ENCODE peak calls at places on chromosomes 6 and 20, in five cellular contexts. R, H, U, L and S are unnamed samples.

GRCh38 chr6:305371-306206 is 13.3 kb downstream of the DUSP22 start:
- DNase-seq in R (no peak), H (no peak), U (no peak), L (no peak), S (no peak)

GRCh38 chr20:35146299-35146921 is 726 bp downstream of the EDEM2 start:
- DNase-seq in R (peak; percentile 29), H (no peak), U (peak; percentile 54), L (peak; percentile 69), S (no peak)

GRCh38 chr20:34375977-34376430 is 12.9 kb downstream of the ITCH start:
- DNase-seq in R (no peak), H (no peak), U (no peak), L (no peak), S (no peak)

GRCh38 chr20:64024141-64024990 is 11.6 kb upstream of the C20orf204 start:
- DNase-seq in R (no peak), H (no peak), U (no peak), L (no peak), S (no peak)

GRCh38 chr20:61925555-61926252 is 140.0 kb downstream of the TAF4 start:
- DNase-seq in R (peak; percentile 4), H (peak; percentile 34), U (peak; percentile 32), L (peak; percentile 52), S (no peak)

GRCh38 chr6:38088794-38089193 is 269.3 kb downstream of the ZFAND3 start:
- DNase-seq in R (no peak), H (no peak), U (no peak), L (no peak), S (no peak)

GRCh38 chr20:3714092-3714491 is 1.7 kb upstream of the SIGLEC1 start:
- DNase-seq in R (no peak), H (no peak), U (peak; percentile 49), L (no peak), S (no peak)

GRCh38 chr6:5684320-5684719 is 322.4 kb downstream of the NRN1 start:
- DNase-seq in R (no peak), H (no peak), U (no peak), L (no peak), S (no peak)

GRCh38 chr6:168050861-168051586 is 28.0 kb downstream of the FRMD1 start:
- DNase-seq in R (no peak), H (no peak), U (peak; percentile 50), L (no peak), S (no peak)

GRCh38 chr6:96522469-96523009 is 933 bp downstream of the UFL1 start:
- DNase-seq in R (no peak), H (no peak), U (no peak), L (no peak), S (peak; percentile 2)

GRCh38 chr20:61397790-61398189 is 145.7 kb downstream of the CDH4 start:
- DNase-seq in R (no peak), H (no peak), U (no peak), L (no peak), S (no peak)

GRCh38 chr6:108838101-108838717 is 10.0 kb upstream of the ARMC2 start:
- DNase-seq in R (no peak), H (no peak), U (peak; percentile 72), L (peak; percentile 77), S (no peak)

GRCh38 chr6:136767583-136768307 is 24.5 kb downstream of the MAP3K5 start:
- DNase-seq in R (no peak), H (no peak), U (no peak), L (no peak), S (no peak)

GRCh38 chr6:88870728-88871330 is 92.6 kb downstream of the RNGTT start:
- DNase-seq in R (no peak), H (no peak), U (no peak), L (no peak), S (no peak)

GRCh38 chr20:15867899-15868298 is 705.3 kb downstream of the KIF16B start:
- DNase-seq in R (no peak), H (no peak), U (no peak), L (no peak), S (no peak)
- TF ChIP-seq CTCF in R (no peak), H (peak; percentile 20), U (no peak), L (no peak), S (peak; percentile 18)

GRCh38 chr20:50958733-50959542 is at the start of gene MOCS3:
- DNase-seq in R (peak; percentile 72), H (peak; percentile 78), U (peak; percentile 86), L (peak; percentile 85), S (no peak)
- TF ChIP-seq CTCF in R (no peak), H (no peak), U (no peak), L (peak; percentile 13), S (no peak)

GRCh38 chr20:45445805-45446562 is 23.6 kb upstream of the WFDC2 start:
- DNase-seq in R (no peak), H (no peak), U (no peak), L (no peak), S (no peak)
- TF ChIP-seq CTCF in R (peak; percentile 19), H (peak; percentile 50), U (peak; percentile 43), L (peak; percentile 52), S (peak; percentile 53)

GRCh38 chr6:80488190-80488589 is 381.7 kb downstream of the BCKDHB start:
- DNase-seq in R (no peak), H (no peak), U (no peak), L (no peak), S (no peak)
- TF ChIP-seq CTCF in R (no peak), H (no peak), U (no peak), L (no peak), S (no peak)

DNA sequence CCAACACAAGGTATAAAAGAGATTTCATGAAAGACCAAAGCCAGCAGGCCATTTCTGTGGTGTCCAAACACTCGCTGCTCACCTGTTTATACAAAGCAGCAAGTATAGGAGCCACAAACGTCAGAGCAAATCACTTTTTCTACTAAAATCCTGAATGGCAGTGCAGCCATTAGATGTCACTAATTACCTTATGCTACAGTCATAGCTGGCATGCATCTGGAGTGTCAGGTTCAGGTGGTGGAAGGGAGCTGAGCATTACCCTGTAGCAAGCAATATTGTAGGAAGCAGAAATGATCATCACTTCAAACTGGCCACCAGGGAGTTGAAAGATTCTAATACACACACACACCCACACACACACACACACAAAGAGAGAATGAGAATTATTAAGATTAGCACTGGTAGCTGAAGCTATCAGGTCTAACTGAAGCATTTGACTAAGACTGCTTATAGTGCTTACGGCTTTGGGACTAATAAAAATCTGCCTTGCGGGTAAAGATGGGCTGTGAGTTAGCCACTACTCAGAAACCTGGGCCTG is 75.8 kb downstream of the EFHC1 start:
- DNase-seq in R (no peak), H (no peak), U (no peak), L (no peak), S (no peak)
- TF ChIP-seq CTCF in R (no peak), H (no peak), U (no peak), L (no peak), S (no peak)

GRCh38 chr6:8707956-8708772 is 272.8 kb upstream of the SLC35B3 start:
- DNase-seq in R (no peak), H (peak; percentile 2), U (peak; percentile 51), L (peak; percentile 59), S (peak; percentile 1)
- TF ChIP-seq CTCF in R (peak; percentile 53), H (peak; percentile 24), U (peak; percentile 48), L (peak; percentile 43), S (peak; percentile 30)